ENCODE peak calls at places on chromosome 16, in six cellular contexts. F is AG04450, G is uterus, B is mammary epithelial cell, H is PC-3, A is colonic mucosa. C is an unnamed sample.

GRCh38 chr16:12158428-12158827 is 181.9 kb downstream of the SNX29 start:
- DNase-seq in F (no peak), G (no peak), B (peak; percentile 83), H (peak; percentile 85), A (no peak), C (no peak)

GRCh38 chr16:65975049-65975708 is 391.3 kb upstream of the CDH5 start:
- DNase-seq in F (peak; percentile 50), G (no peak), B (peak; percentile 70), H (peak; percentile 90), A (no peak), C (no peak)

GRCh38 chr16:65754799-65755691 is 611.4 kb upstream of the CDH5 start:
- DNase-seq in F (peak; percentile 26), G (peak; percentile 52), B (no peak), H (no peak), A (peak; percentile 17), C (no peak)

GRCh38 chr16:12584488-12585233 is 219.0 kb downstream of the CPPED1 start:
- DNase-seq in F (no peak), G (peak; percentile 1), B (peak; percentile 77), H (no peak), A (no peak), C (no peak)

GRCh38 chr16:81696959-81697293 is 82.2 kb upstream of the PLCG2 start:
- DNase-seq in F (no peak), G (no peak), B (no peak), H (no peak), A (no peak), C (no peak)

GRCh38 chr16:50416388-50416787 is 47.6 kb upstream of the BRD7 start:
- DNase-seq in F (no peak), G (no peak), B (no peak), H (no peak), A (no peak), C (no peak)

GRCh38 chr16:84751947-84752346 is 52.1 kb downstream of the USP10 start:
- DNase-seq in F (no peak), G (no peak), B (peak; percentile 31), H (peak; percentile 11), A (no peak), C (peak; percentile 52)

GRCh38 chr16:88983771-88984687 is 7.0 kb upstream of the CBFA2T3 start:
- DNase-seq in F (no peak), G (no peak), B (no peak), H (no peak), A (no peak), C (peak; percentile 83)

GRCh38 chr16:17476414-17477259 is 5.9 kb upstream of the XYLT1 start:
- DNase-seq in F (peak; percentile 51), G (no peak), B (peak; percentile 36), H (peak; percentile 26), A (peak; percentile 63), C (no peak)

GRCh38 chr16:74999683-75000480 is 1.1 kb downstream of the ZNRF1 start:
- DNase-seq in F (no peak), G (peak; percentile 54), B (peak; percentile 61), H (peak; percentile 41), A (peak; percentile 69), C (peak; percentile 61)

GRCh38 chr16:48113471-48113870 is 42.3 kb downstream of the ABCC12 start:
- DNase-seq in F (no peak), G (no peak), B (no peak), H (peak; percentile 45), A (no peak), C (no peak)

GRCh38 chr16:61862756-61863155 is 173.5 kb downstream of the CDH8 start:
- DNase-seq in F (no peak), G (no peak), B (no peak), H (no peak), A (no peak), C (no peak)

GRCh38 chr16:89020068-89020924 is 43.3 kb upstream of the CBFA2T3 start:
- DNase-seq in F (no peak), G (no peak), B (no peak), H (no peak), A (no peak), C (peak; percentile 53)

GRCh38 chr16:50251375-50252081 is 14.8 kb upstream of the ADCY7 start:
- DNase-seq in F (peak; percentile 46), G (no peak), B (peak; percentile 83), H (peak; percentile 77), A (no peak), C (no peak)

GRCh38 chr16:82761858-82762257 is 135.1 kb downstream of the CDH13 start:
- DNase-seq in F (peak; percentile 2), G (no peak), B (peak; percentile 23), H (no peak), A (no peak), C (no peak)

GRCh38 chr16:89006036-89006752 is 29.2 kb upstream of the CBFA2T3 start:
- DNase-seq in F (no peak), G (no peak), B (no peak), H (no peak), A (no peak), C (no peak)

GRCh38 chr16:81625544-81626152 is 153.4 kb upstream of the PLCG2 start:
- DNase-seq in F (no peak), G (peak; percentile 48), B (peak; percentile 91), H (peak; percentile 65), A (peak; percentile 38), C (peak; percentile 41)

GRCh38 chr16:80081851-80082250 is 458.9 kb upstream of the DYNLRB2 start:
- DNase-seq in F (no peak), G (no peak), B (no peak), H (no peak), A (no peak), C (no peak)

GRCh38 chr16:4604401-4604800 is 10.3 kb downstream of the UBALD1 start:
- DNase-seq in F (no peak), G (no peak), B (no peak), H (no peak), A (no peak), C (no peak)

GRCh38 chr16:70686376-70687171 is 721 bp upstream of the MTSS2 start:
- DNase-seq in F (no peak), G (no peak), B (no peak), H (no peak), A (no peak), C (no peak)

GRCh38 chr16:79217375-79218011 is 383.0 kb downstream of the MAF start:
- DNase-seq in F (no peak), G (no peak), B (no peak), H (no peak), A (no peak), C (no peak)

GRCh38 chr16:75216127-75216526 is 2.7 kb upstream of the CTRB1 start:
- DNase-seq in F (no peak), G (no peak), B (no peak), H (no peak), A (no peak), C (no peak)

GRCh38 chr16:82152641-82153094 is 17.4 kb downstream of the MPHOSPH6 start:
- DNase-seq in F (peak; percentile 2), G (no peak), B (no peak), H (peak; percentile 69), A (peak; percentile 57), C (no peak)

GRCh38 chr16:27840311-27841060 is 223.0 kb downstream of the GSG1L start:
- DNase-seq in F (no peak), G (no peak), B (no peak), H (no peak), A (no peak), C (no peak)

GRCh38 chr16:1079341-1079740 is 6.8 kb downstream of the SSTR5 start:
- DNase-seq in F (no peak), G (no peak), B (no peak), H (no peak), A (no peak), C (no peak)

GRCh38 chr16:1077877-1078578 is 5.5 kb downstream of the SSTR5 start:
- DNase-seq in F (no peak), G (no peak), B (no peak), H (no peak), A (no peak), C (no peak)

GRCh38 chr16:1078579-1079021 is 6.1 kb downstream of the SSTR5 start:
- DNase-seq in F (no peak), G (no peak), B (peak; percentile 77), H (peak; percentile 90), A (peak; percentile 83), C (no peak)

GRCh38 chr16:1075546-1075945 is 3.0 kb downstream of the SSTR5 start:
- DNase-seq in F (no peak), G (no peak), B (no peak), H (no peak), A (no peak), C (no peak)

GRCh38 chr16:1076801-1077576 is 4.4 kb downstream of the SSTR5 start:
- DNase-seq in F (no peak), G (no peak), B (no peak), H (no peak), A (no peak), C (no peak)
- H3K27me3 ChIP-seq in F (peaks cover 18% of the 10 kb centered on the region), G (peaks cover 35% of the 10 kb centered on the region), B (peaks cover 13% of the 10 kb centered on the region), H (no peaks in the 10 kb centered on the region), A (peaks cover 35% of the 10 kb centered on the region), C (no peaks in the 10 kb centered on the region)

GRCh38 chr16:21614896-21615295 is 15.5 kb downstream of the METTL9 start:
- DNase-seq in F (no peak), G (no peak), B (no peak), H (no peak), A (no peak), C (no peak)
- TF ChIP-seq CTCF in F (peak; percentile 7), G (no peak), B (peak; percentile 3), H (peak; percentile 49), A (no peak), C (peak; percentile 23)

GRCh38 chr16:2270070-2270462 is 2.1 kb upstream of the RNPS1 start:
- DNase-seq in F (no peak), G (no peak), B (no peak), H (no peak), A (no peak), C (no peak)

GRCh38 chr16:2273484-2273883 is 5.6 kb upstream of the RNPS1 start:
- DNase-seq in F (no peak), G (no peak), B (no peak), H (no peak), A (no peak), C (no peak)

GRCh38 chr16:2273931-2274330 is 6.0 kb upstream of the RNPS1 start:
- DNase-seq in F (no peak), G (no peak), B (no peak), H (no peak), A (no peak), C (no peak)

GRCh38 chr16:2270588-2271470 is 2.9 kb upstream of the RNPS1 start:
- DNase-seq in F (no peak), G (no peak), B (no peak), H (no peak), A (no peak), C (no peak)

DNA sequence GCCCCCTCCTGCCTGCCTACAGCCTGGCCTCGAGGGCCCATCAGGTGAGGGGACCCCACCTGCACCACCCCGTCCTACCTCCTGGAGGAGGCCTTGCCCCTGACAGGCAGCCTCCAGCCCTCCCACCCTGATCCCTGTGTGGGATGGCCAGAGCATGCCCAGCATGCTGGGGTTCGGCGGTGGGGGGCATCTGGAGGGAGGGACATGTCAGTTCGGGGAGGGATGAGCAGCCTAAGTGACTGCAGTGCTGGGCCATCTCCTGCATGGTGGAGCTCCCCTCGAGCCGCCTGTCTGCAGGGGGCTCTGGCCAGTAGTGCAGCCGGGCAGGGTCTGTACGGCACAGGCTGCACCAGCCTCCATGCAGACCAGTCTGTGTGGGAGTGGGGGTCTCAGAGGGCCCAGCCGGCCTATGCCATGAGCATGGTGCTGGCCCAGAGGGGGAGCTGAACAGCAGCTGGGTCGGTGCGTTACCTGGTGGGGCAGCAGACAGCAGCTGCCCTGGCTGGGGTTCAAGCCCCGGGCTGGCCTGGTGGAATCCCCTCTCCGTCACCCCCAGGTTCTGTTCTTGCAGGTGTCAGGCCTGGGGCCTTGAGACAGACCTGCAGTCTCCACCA is 4.0 kb upstream of the RNPS1 start:
- DNase-seq in F (no peak), G (no peak), B (no peak), H (no peak), A (no peak), C (no peak)
- H3K27me3 ChIP-seq in F (peaks cover 16% of the 10 kb centered on the region), G (no peaks in the 10 kb centered on the region), B (no peaks in the 10 kb centered on the region), H (no peaks in the 10 kb centered on the region), A (no peaks in the 10 kb centered on the region), C (no peaks in the 10 kb centered on the region)

GRCh38 chr16:76653390-76654026 is 376.3 kb downstream of the CNTNAP4 start:
- DNase-seq in F (peak; percentile 4), G (no peak), B (peak; percentile 53), H (peak; percentile 68), A (no peak), C (no peak)
- TF ChIP-seq CTCF in F (peak; percentile 73), G (no peak), B (peak; percentile 70), H (peak; percentile 75), A (no peak), C (peak; percentile 69)

C was measured in GM06990.